ENCODE peak calls at places on chromosome 6, in nine cellular contexts. O is spleen; G is NAMALWA; A is epithelial cell of esophagus; V is stomach; H is naive B cell; C is NCI-H1105; Q is stimulated activated CD4-positive, alpha-beta T cell treated with anti-CD3 and anti-CD28 coated beads, Interleukin-12 subunit alpha, Interleukin-12 subunit beta, amount 100 ng/mL, for 4 hours; E is GM12865. I is an unnamed sample.

GRCh38 chr6:36349240-36349639 is 12.6 kb upstream of the BNIP5 start:
- DNase-seq in O (no peak), G (peak; percentile 88), A (peak; percentile 87), V (no peak), H (peak; percentile 8), C (peak; percentile 97), Q (no peak), E (no peak), I (no peak)

GRCh38 chr6:169820358-169820757 is 68.9 kb downstream of the ERMARD start:
- DNase-seq in O (no peak), G (no peak), A (no peak), V (no peak), H (no peak), C (no peak), Q (no peak), E (no peak), I (no peak)

GRCh38 chr6:79188885-79189505 is 45.5 kb downstream of the HMGN3 start:
- DNase-seq in O (no peak), G (no peak), A (no peak), V (no peak), H (no peak), C (no peak), Q (no peak), E (no peak), I (no peak)

GRCh38 chr6:37371158-37372083 is 17.6 kb downstream of the RNF8 start:
- DNase-seq in O (no peak), G (no peak), A (no peak), V (no peak), H (no peak), C (no peak), Q (no peak), E (no peak), I (peak; percentile 11)

GRCh38 chr6:111720931-111721496 is 115.3 kb upstream of the TRAF3IP2 start:
- DNase-seq in O (no peak), G (no peak), A (no peak), V (no peak), H (no peak), C (no peak), Q (no peak), E (no peak), I (no peak)

GRCh38 chr6:118789419-118789818 is 104.5 kb upstream of the ASF1A start:
- DNase-seq in O (no peak), G (no peak), A (no peak), V (no peak), H (no peak), C (no peak), Q (no peak), E (no peak), I (no peak)

GRCh38 chr6:147384029-147384428 is 124.5 kb upstream of the SAMD5 start:
- DNase-seq in O (no peak), G (no peak), A (no peak), V (no peak), H (no peak), C (no peak), Q (no peak), E (peak; percentile 15), I (no peak)

GRCh38 chr6:105077592-105078463 is 102.0 kb downstream of the POPDC3 start:
- DNase-seq in O (no peak), G (peak; percentile 77), A (peak; percentile 63), V (no peak), H (no peak), C (peak; percentile 29), Q (no peak), E (peak; percentile 29), I (peak; percentile 74)

GRCh38 chr6:81762132-81762531 is 9.7 kb upstream of the TENT5A start:
- DNase-seq in O (no peak), G (no peak), A (peak; percentile 33), V (no peak), H (no peak), C (no peak), Q (no peak), E (no peak), I (peak; percentile 30)

GRCh38 chr6:35300848-35301247 is 3.2 kb downstream of the DEF6 start:
- DNase-seq in O (peak; percentile 85), G (no peak), A (no peak), V (no peak), H (no peak), C (no peak), Q (no peak), E (no peak), I (no peak)

GRCh38 chr6:31559958-31560696 is 12.0 kb upstream of the LTA start:
- DNase-seq in O (peak; percentile 94), G (peak; percentile 86), A (peak; percentile 51), V (no peak), H (peak; percentile 77), C (no peak), Q (no peak), E (peak; percentile 95), I (peak; percentile 76)

GRCh38 chr6:3844097-3844463 is 5.1 kb upstream of the FAM50B start:
- DNase-seq in O (no peak), G (no peak), A (peak; percentile 54), V (no peak), H (no peak), C (no peak), Q (no peak), E (no peak), I (peak; percentile 69)

GRCh38 chr6:169251371-169251802 is 2.3 kb downstream of the THBS2 start:
- DNase-seq in O (no peak), G (no peak), A (no peak), V (peak; percentile 10), H (no peak), C (no peak), Q (no peak), E (no peak), I (no peak)

GRCh38 chr6:46116289-46116688 is 13.5 kb upstream of the ENPP4 start:
- DNase-seq in O (no peak), G (no peak), A (no peak), V (no peak), H (no peak), C (no peak), Q (no peak), E (no peak), I (no peak)

GRCh38 chr6:154821638-154822037 is 88.4 kb downstream of the SCAF8 start:
- DNase-seq in O (no peak), G (no peak), A (no peak), V (no peak), H (no peak), C (no peak), Q (no peak), E (no peak), I (no peak)

GRCh38 chr6:143741480-143741879 is 63.7 kb downstream of the PHACTR2 start:
- DNase-seq in O (no peak), G (no peak), A (no peak), V (no peak), H (no peak), C (no peak), Q (no peak), E (no peak), I (no peak)

GRCh38 chr6:74137910-74138309 is 441.9 kb downstream of the CD109 start:
- DNase-seq in O (no peak), G (no peak), A (peak; percentile 9), V (no peak), H (no peak), C (no peak), Q (no peak), E (no peak), I (peak; percentile 87)

GRCh38 chr6:80464901-80465300 is 358.4 kb downstream of the BCKDHB start:
- DNase-seq in O (no peak), G (no peak), A (no peak), V (no peak), H (no peak), C (no peak), Q (no peak), E (no peak), I (no peak)

GRCh38 chr6:79040083-79040482 is 38.0 kb downstream of the PHIP start:
- DNase-seq in O (no peak), G (no peak), A (no peak), V (no peak), H (no peak), C (no peak), Q (no peak), E (peak; percentile 37), I (peak; percentile 92)

GRCh38 chr6:129493396-129493902 is 216.5 kb downstream of the ARHGAP18 start:
- DNase-seq in O (no peak), G (no peak), A (peak; percentile 84), V (no peak), H (no peak), C (no peak), Q (no peak), E (no peak), I (peak; percentile 34)

GRCh38 chr6:168742146-168742782 is 301.3 kb downstream of the SMOC2 start:
- DNase-seq in O (no peak), G (no peak), A (no peak), V (no peak), H (no peak), C (no peak), Q (no peak), E (no peak), I (no peak)

GRCh38 chr6:84046755-84047154 is 13.2 kb downstream of the MRAP2 start:
- DNase-seq in O (no peak), G (no peak), A (peak; percentile 55), V (no peak), H (no peak), C (no peak), Q (no peak), E (no peak), I (no peak)

GRCh38 chr6:113693866-113694265 is 163.3 kb upstream of the MARCKS start:
- DNase-seq in O (no peak), G (no peak), A (peak; percentile 80), V (no peak), H (no peak), C (no peak), Q (no peak), E (no peak), I (no peak)

GRCh38 chr6:17086469-17086868 is 15.4 kb upstream of the STMND1 start:
- DNase-seq in O (no peak), G (peak; percentile 34), A (peak; percentile 79), V (peak; percentile 35), H (no peak), C (peak; percentile 43), Q (no peak), E (peak; percentile 41), I (peak; percentile 82)

GRCh38 chr6:31541059-31541657 is 645 bp downstream of the DDX39B start:
- DNase-seq in O (no peak), G (peak; percentile 77), A (peak; percentile 70), V (no peak), H (peak; percentile 69), C (peak; percentile 50), Q (peak; percentile 46), E (peak; percentile 82), I (peak; percentile 76)

GRCh38 chr6:47376930-47377329 is 67.2 kb upstream of the TNFRSF21 start:
- DNase-seq in O (no peak), G (no peak), A (no peak), V (no peak), H (no peak), C (no peak), Q (no peak), E (no peak), I (no peak)

GRCh38 chr6:147131728-147132127 is 72.5 kb upstream of the STXBP5 start:
- DNase-seq in O (no peak), G (no peak), A (no peak), V (no peak), H (no peak), C (no peak), Q (no peak), E (no peak), I (peak; percentile 85)

GRCh38 chr6:125174626-125175025 is 21.1 kb downstream of the TPD52L1 start:
- DNase-seq in O (no peak), G (no peak), A (no peak), V (no peak), H (no peak), C (no peak), Q (no peak), E (no peak), I (peak; percentile 28)

GRCh38 chr6:159038914-159039884 is 5.6 kb downstream of the TAGAP start:
- DNase-seq in O (no peak), G (peak; percentile 88), A (peak; percentile 95), V (no peak), H (peak; percentile 73), C (no peak), Q (no peak), E (peak; percentile 91), I (peak; percentile 41)